ENCODE peak calls at places on chromosomes 11 and 22, in ten cellular contexts. N is fibroblast of lung; B is tibial nerve; P is CD4-positive, alpha-beta T cell; E is brain microvascular endothelial cell; Q is type B pancreatic cell; O is neural progenitor cell; U is WTC11; K is AG10803; V is ovary. H is an unnamed sample.

GRCh38 chr11:80616070-80616800 is 1175.4 kb upstream of the TENM4 start:
- DNase-seq in N (no peak), B (no peak), P (no peak), E (no peak), Q (no peak), O (no peak), U (no peak), K (no peak), V (no peak), H (no peak)

GRCh38 chr22:32699686-32700085 is 101.8 kb upstream of the TIMP3 start:
- DNase-seq in N (no peak), B (no peak), P (no peak), E (no peak), Q (no peak), O (no peak), U (no peak), K (no peak), V (no peak), H (no peak)

GRCh38 chr11:128492461-128492860 is 94.9 kb downstream of the ETS1 start:
- DNase-seq in N (peak), B (no peak), P (no peak), E (no peak), Q (no peak), O (no peak), U (no peak), K (peak), V (no peak), H (no peak)

GRCh38 chr11:116314012-116314411 is 458.8 kb downstream of the BUD13 start:
- DNase-seq in N (no peak), B (no peak), P (no peak), E (no peak), Q (no peak), O (no peak), U (no peak), K (no peak), V (no peak), H (no peak)

GRCh38 chr22:42646569-42647525 is 2.3 kb downstream of the CYB5R3 start:
- DNase-seq in N (peak), B (no peak), P (no peak), E (no peak), Q (no peak), O (no peak), U (no peak), K (peak), V (peak), H (no peak)

GRCh38 chr22:40345271-40345670 is 1.0 kb upstream of the ADSL start:
- DNase-seq in N (peak), B (no peak), P (no peak), E (no peak), Q (no peak), O (no peak), U (no peak), K (peak), V (no peak), H (peak)

GRCh38 chr11:33643167-33643817 is 57.3 kb downstream of the C11orf91 start:
- DNase-seq in N (no peak), B (no peak), P (no peak), E (no peak), Q (no peak), O (no peak), U (no peak), K (no peak), V (no peak), H (no peak)

GRCh38 chr22:24950272-24950902 is 2.1 kb upstream of the KIAA1671 start:
- DNase-seq in N (peak), B (no peak), P (no peak), E (peak), Q (no peak), O (peak), U (peak), K (peak), V (no peak), H (peak)

GRCh38 chr11:108206171-108206570 is 16.3 kb downstream of the NPAT start:
- DNase-seq in N (no peak), B (no peak), P (no peak), E (no peak), Q (no peak), O (no peak), U (no peak), K (no peak), V (no peak), H (no peak)

GRCh38 chr11:76048763-76049162 is 157.5 kb downstream of the WNT11 start:
- DNase-seq in N (no peak), B (no peak), P (no peak), E (no peak), Q (no peak), O (peak), U (peak), K (no peak), V (no peak), H (no peak)

GRCh38 chr11:104968856-104969776 is 742 bp upstream of the CASP4 start:
- DNase-seq in N (peak), B (peak), P (no peak), E (peak), Q (no peak), O (peak), U (peak), K (peak), V (peak), H (peak)

GRCh38 chr11:36509265-36509664 is 807 bp downstream of the TRAF6 start:
- DNase-seq in N (peak), B (no peak), P (peak), E (peak), Q (no peak), O (peak), U (no peak), K (peak), V (no peak), H (no peak)

GRCh38 chr22:48798281-48799226 is 1029.1 kb downstream of the BRD1 start:
- DNase-seq in N (no peak), B (no peak), P (no peak), E (no peak), Q (no peak), O (no peak), U (no peak), K (no peak), V (no peak), H (no peak)

GRCh38 chr11:117658809-117659208 is 138.2 kb downstream of the DSCAML1 start:
- DNase-seq in N (no peak), B (no peak), P (no peak), E (no peak), Q (no peak), O (no peak), U (no peak), K (no peak), V (no peak), H (no peak)

GRCh38 chr11:8258289-8258688 is 5.4 kb downstream of the LMO1 start:
- DNase-seq in N (peak), B (no peak), P (no peak), E (no peak), Q (peak), O (no peak), U (no peak), K (no peak), V (no peak), H (no peak)

GRCh38 chr11:94727766-94728165 is 40.4 kb upstream of the AMOTL1 start:
- DNase-seq in N (no peak), B (no peak), P (no peak), E (no peak), Q (no peak), O (no peak), U (no peak), K (no peak), V (no peak), H (no peak)

GRCh38 chr11:34840736-34841386 is 75.3 kb downstream of the APIP start:
- DNase-seq in N (peak), B (no peak), P (no peak), E (no peak), Q (no peak), O (peak), U (peak), K (peak), V (no peak), H (peak)

GRCh38 chr22:35733742-35734516 is 16.3 kb downstream of the APOL5 start:
- DNase-seq in N (no peak), B (peak), P (no peak), E (no peak), Q (no peak), O (no peak), U (no peak), K (peak), V (peak), H (no peak)

GRCh38 chr22:42275176-42275575 is 4.7 kb upstream of the TCF20 start:
- DNase-seq in N (no peak), B (no peak), P (no peak), E (no peak), Q (peak), O (no peak), U (no peak), K (no peak), V (no peak), H (no peak)

GRCh38 chr11:15577519-15577918 is 462.8 kb downstream of the INSC start:
- DNase-seq in N (no peak), B (no peak), P (no peak), E (no peak), Q (no peak), O (no peak), U (no peak), K (no peak), V (no peak), H (no peak)

GRCh38 chr11:87324817-87325489 is 287.2 kb downstream of the TMEM135 start:
- DNase-seq in N (peak), B (no peak), P (no peak), E (no peak), Q (no peak), O (no peak), U (no peak), K (no peak), V (no peak), H (no peak)

GRCh38 chr11:57483570-57483934 is 23.2 kb downstream of the RTN4RL2 start:
- DNase-seq in N (no peak), B (no peak), P (no peak), E (no peak), Q (no peak), O (no peak), U (no peak), K (no peak), V (no peak), H (no peak)

GRCh38 chr22:23182289-23183106 is 2.2 kb downstream of the BCR start:
- DNase-seq in N (peak), B (no peak), P (peak), E (no peak), Q (no peak), O (peak), U (no peak), K (no peak), V (no peak), H (peak)

GRCh38 chr22:21641417-21641794 is 696 bp upstream of the SDF2L1 start:
- DNase-seq in N (peak), B (peak), P (no peak), E (no peak), Q (no peak), O (peak), U (no peak), K (peak), V (peak), H (peak)
- TF ChIP-seq CTCF in N (peak), B (peak), P (no peak), E (peak), Q (peak), O (peak), U (no peak), K (peak), V (no peak), H (peak)

GRCh38 chr11:97201743-97202612 is 812.2 kb downstream of the JRKL start:
- DNase-seq in N (no peak), B (no peak), P (no peak), E (no peak), Q (no peak), O (peak), U (no peak), K (no peak), V (no peak), H (no peak)
- TF ChIP-seq CTCF in N (no peak), B (no peak), P (no peak), E (no peak), Q (no peak), O (no peak), U (no peak), K (no peak), V (no peak), H (no peak)

GRCh38 chr11:31995525-31996123 is 95.2 kb upstream of the RCN1 start:
- DNase-seq in N (peak), B (no peak), P (no peak), E (no peak), Q (no peak), O (no peak), U (no peak), K (peak), V (no peak), H (no peak)

GRCh38 chr11:31996159-31996881 is 94.6 kb upstream of the RCN1 start:
- DNase-seq in N (no peak), B (no peak), P (no peak), E (no peak), Q (no peak), O (no peak), U (no peak), K (no peak), V (no peak), H (no peak)

GRCh38 chr11:32002311-32002710 is 88.6 kb upstream of the RCN1 start:
- DNase-seq in N (no peak), B (no peak), P (no peak), E (no peak), Q (no peak), O (no peak), U (no peak), K (peak), V (no peak), H (no peak)

GRCh38 chr11:31995031-31995430 is 95.8 kb upstream of the RCN1 start:
- DNase-seq in N (peak), B (no peak), P (no peak), E (no peak), Q (no peak), O (no peak), U (no peak), K (no peak), V (no peak), H (no peak)

DNA sequence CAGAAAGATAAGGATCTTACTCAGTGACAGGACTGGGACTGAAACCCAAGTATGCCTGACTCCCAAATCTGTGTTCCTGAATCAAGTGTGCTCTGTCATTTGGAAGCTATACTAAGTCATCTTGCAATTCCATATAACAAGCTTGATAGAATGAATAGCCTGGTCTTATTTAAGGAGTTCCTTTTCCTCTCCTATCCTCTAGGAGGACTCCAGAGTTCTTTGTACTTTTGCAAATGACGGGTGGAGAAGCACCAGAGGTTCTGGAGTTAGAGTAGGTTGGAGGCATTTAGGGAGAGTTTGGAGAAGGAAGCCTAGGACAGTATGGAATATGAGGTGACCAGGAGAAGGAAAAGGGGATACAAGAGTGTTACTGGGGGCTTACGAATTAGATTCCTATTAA is 92.9 kb upstream of the RCN1 start:
- DNase-seq in N (no peak), B (no peak), P (no peak), E (no peak), Q (no peak), O (no peak), U (no peak), K (no peak), V (no peak), H (no peak)
- TF ChIP-seq CTCF in N (no peak), B (no peak), P (no peak), E (no peak), Q (no peak), O (no peak), U (no peak), K (no peak), V (no peak), H (no peak)

GRCh38 chr11:47551086-47551485 is 1.8 kb downstream of the CELF1 start:
- DNase-seq in N (peak), B (no peak), P (no peak), E (no peak), Q (no peak), O (peak), U (no peak), K (peak), V (no peak), H (no peak)
- TF ChIP-seq CTCF in N (peak), B (no peak), P (peak), E (peak), Q (peak), O (peak), U (no peak), K (peak), V (no peak), H (peak)

DNA sequence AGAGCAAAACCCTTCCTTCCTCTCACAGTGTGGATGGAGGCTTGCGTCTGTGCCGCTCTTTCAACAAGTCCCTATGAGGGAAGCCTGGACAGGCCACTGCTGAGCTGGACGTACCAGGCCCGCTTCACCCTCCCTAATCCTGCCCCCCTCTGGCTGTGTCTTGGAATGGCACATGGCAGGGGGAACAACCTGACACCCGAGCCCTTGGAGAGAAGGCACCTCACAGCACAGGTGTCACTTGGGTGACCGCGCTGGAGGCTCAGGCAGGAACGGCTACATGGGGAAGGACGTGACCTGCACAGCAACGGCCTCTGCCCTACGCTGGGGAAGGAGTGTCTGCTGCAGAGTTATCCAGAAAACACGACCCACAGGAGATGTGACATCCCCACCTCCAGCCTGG is 11.0 kb downstream of the CARS1 start:
- DNase-seq in N (no peak), B (no peak), P (no peak), E (no peak), Q (no peak), O (peak), U (peak), K (no peak), V (no peak), H (no peak)
- TF ChIP-seq CTCF in N (peak), B (no peak), P (no peak), E (peak), Q (peak), O (peak), U (no peak), K (peak), V (no peak), H (no peak)

DNA sequence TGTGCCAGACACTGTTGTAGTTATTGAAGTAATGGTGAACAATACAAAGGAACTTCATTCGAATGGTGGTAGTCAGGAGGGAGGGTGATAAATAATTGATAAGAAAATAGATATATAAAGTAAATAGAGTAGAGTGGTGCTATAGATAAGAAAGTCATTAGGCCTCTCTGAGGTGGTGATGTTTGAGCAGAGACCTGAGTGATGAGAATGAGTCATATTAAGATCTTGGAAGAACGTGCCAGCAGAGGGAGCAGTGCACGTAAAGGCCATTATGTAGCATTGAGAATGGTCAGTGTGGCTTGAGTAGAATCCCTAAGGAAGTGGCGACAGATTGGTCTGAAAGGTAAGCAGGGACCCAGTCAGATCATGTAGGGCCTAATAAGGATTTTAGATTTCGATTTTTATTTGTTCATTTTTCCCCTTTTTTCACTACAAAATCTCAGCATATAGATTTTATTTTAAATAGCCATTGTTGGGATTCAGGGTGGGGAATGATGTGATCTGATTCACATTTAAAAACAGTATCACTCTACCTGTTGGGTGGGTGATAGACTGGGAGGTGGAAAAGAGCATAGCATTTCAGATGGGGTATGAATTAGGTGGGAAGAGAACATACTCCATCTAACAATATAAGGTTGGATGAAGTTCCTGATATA is 44.7 kb downstream of the CCDC90B start:
- DNase-seq in N (peak), B (peak), P (no peak), E (peak), Q (no peak), O (peak), U (peak), K (peak), V (no peak), H (peak)
- TF ChIP-seq CTCF in N (peak), B (peak), P (peak), E (peak), Q (peak), O (peak), U (peak), K (peak), V (no peak), H (no peak)

GRCh38 chr22:33873666-33874065 is 46.6 kb downstream of the LARGE1 start:
- DNase-seq in N (no peak), B (no peak), P (no peak), E (no peak), Q (no peak), O (no peak), U (no peak), K (no peak), V (no peak), H (no peak)
- TF ChIP-seq CTCF in N (no peak), B (no peak), P (no peak), E (no peak), Q (no peak), O (no peak), U (no peak), K (no peak), V (no peak), H (no peak)

DNA sequence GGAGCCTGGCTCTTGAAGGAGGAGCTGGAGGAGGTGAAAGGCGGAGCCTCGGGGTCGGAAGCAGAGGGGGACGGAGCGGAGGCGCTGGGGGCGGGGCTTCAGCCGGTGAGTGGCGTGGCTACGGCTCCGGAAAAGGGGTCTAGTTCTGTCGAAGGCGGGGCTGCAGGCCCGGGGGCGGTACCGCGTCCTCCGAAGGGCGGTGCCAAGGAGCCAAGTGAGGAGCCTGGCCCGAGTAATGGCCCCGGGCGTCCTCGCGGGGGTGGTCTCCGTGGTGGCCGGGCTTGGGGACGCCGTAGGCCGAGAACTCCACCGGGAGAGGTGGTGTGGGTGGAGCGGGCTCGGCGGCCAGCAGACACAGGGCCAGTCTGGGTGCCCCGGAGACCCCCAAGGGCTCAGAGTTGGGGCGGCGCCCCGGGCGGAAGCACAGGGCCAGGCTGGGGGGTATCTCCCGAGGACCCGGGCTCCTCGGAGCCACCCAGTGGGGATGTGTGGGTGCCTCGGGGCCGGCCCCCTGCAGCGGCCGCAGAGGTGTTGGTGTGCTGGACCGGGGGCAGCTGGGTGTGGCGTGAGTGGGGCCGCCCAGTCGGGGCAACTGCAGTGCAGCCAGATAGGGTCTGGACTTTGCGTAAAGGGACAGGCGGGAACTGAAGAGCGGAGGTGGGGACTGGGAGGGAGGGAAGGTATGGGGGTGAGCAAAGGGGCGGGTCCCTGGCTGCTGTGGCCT is 697 bp downstream of the FKBP2 start:
- DNase-seq in N (peak), B (peak), P (peak), E (peak), Q (peak), O (peak), U (peak), K (peak), V (peak), H (peak)
- TF ChIP-seq CTCF in N (no peak), B (no peak), P (no peak), E (no peak), Q (peak), O (peak), U (no peak), K (no peak), V (no peak), H (peak)

GRCh38 chr11:131537196-131537595 is 166.8 kb downstream of the NTM start:
- DNase-seq in N (no peak), B (no peak), P (no peak), E (no peak), Q (no peak), O (no peak), U (no peak), K (no peak), V (no peak), H (no peak)
- TF ChIP-seq CTCF in N (no peak), B (no peak), P (no peak), E (no peak), Q (no peak), O (no peak), U (no peak), K (no peak), V (no peak), H (no peak)